ENCODE peak calls at places on chromosome 3, in five cellular contexts. One of them, this sample, is unnamed.

GRCh38 chr3:122410111-122410510 is 5.8 kb downstream of the WDR5B start:
- DNase-seq in Peyer's patch: no peak
- DNase-seq in GM12892: no peak
- DNase-seq in adrenal gland: no peak
- DNase-seq in ovary: no peak
- DNase-seq in this sample: no peak

GRCh38 chr3:21645121-21645897 is 105.7 kb downstream of the ZNF385D start:
- DNase-seq in GM12892: no peak
- DNase-seq in Peyer's patch: no peak
- DNase-seq in adrenal gland: peak; percentile 19
- DNase-seq in ovary: no peak
- DNase-seq in this sample: no peak

GRCh38 chr3:58305882-58306661 is at the start of the genes HTD2 and RPP14:
- DNase-seq in GM12892: peak; percentile 85
- DNase-seq in ovary: peak; percentile 99
- DNase-seq in adrenal gland: peak; percentile 99
- DNase-seq in Peyer's patch: peak; percentile 100
- DNase-seq in this sample: peak; percentile 86

GRCh38 chr3:64651791-64652241 is 36.0 kb downstream of the ADAMTS9 start:
- DNase-seq in GM12892: no peak
- DNase-seq in ovary: no peak
- DNase-seq in adrenal gland: no peak
- DNase-seq in Peyer's patch: no peak
- DNase-seq in this sample: no peak

GRCh38 chr3:168112894-168113293 is 17.2 kb upstream of the GOLIM4 start:
- DNase-seq in ovary: no peak
- DNase-seq in Peyer's patch: no peak
- DNase-seq in GM12892: no peak
- DNase-seq in adrenal gland: no peak
- DNase-seq in this sample: no peak

GRCh38 chr3:138389841-138390581 is 41.6 kb downstream of the MRAS start:
- DNase-seq in adrenal gland: peak; percentile 84
- DNase-seq in GM12892: no peak
- DNase-seq in Peyer's patch: no peak
- DNase-seq in ovary: peak; percentile 61
- DNase-seq in this sample: peak; percentile 86

GRCh38 chr3:50577348-50577747 is 8.0 kb downstream of the HEMK1 start:
- DNase-seq in GM12892: no peak
- DNase-seq in adrenal gland: no peak
- DNase-seq in ovary: no peak
- DNase-seq in Peyer's patch: no peak
- DNase-seq in this sample: no peak

GRCh38 chr3:101824691-101825090 is 24.6 kb upstream of the NFKBIZ start:
- DNase-seq in GM12892: no peak
- DNase-seq in Peyer's patch: no peak
- DNase-seq in adrenal gland: no peak
- DNase-seq in ovary: no peak
- DNase-seq in this sample: no peak

GRCh38 chr3:36312351-36312750 is 68.0 kb upstream of the STAC start:
- DNase-seq in GM12892: no peak
- DNase-seq in adrenal gland: no peak
- DNase-seq in Peyer's patch: no peak
- DNase-seq in ovary: no peak
- DNase-seq in this sample: no peak

GRCh38 chr3:72903004-72903403 is 15.2 kb downstream of the GXYLT2 start:
- DNase-seq in adrenal gland: no peak
- DNase-seq in GM12892: no peak
- DNase-seq in Peyer's patch: no peak
- DNase-seq in ovary: no peak
- DNase-seq in this sample: peak; percentile 69

GRCh38 chr3:107662109-107662477 is 139.3 kb downstream of the BBX start:
- DNase-seq in GM12892: no peak
- DNase-seq in ovary: peak; percentile 19
- DNase-seq in Peyer's patch: no peak
- DNase-seq in adrenal gland: peak; percentile 60
- DNase-seq in this sample: peak; percentile 5

GRCh38 chr3:150236683-150237082 is 171.4 kb upstream of the TSC22D2 start:
- DNase-seq in GM12892: no peak
- DNase-seq in Peyer's patch: no peak
- DNase-seq in ovary: no peak
- DNase-seq in adrenal gland: no peak
- DNase-seq in this sample: no peak

GRCh38 chr3:191141728-191142127 is 57.3 kb upstream of the OSTN start:
- DNase-seq in ovary: no peak
- DNase-seq in GM12892: no peak
- DNase-seq in adrenal gland: no peak
- DNase-seq in Peyer's patch: no peak
- DNase-seq in this sample: peak; percentile 40

GRCh38 chr3:13879946-13880810 is at the start of gene WNT7A:
- DNase-seq in Peyer's patch: no peak
- DNase-seq in adrenal gland: no peak
- DNase-seq in GM12892: peak; percentile 45
- DNase-seq in ovary: no peak
- DNase-seq in this sample: no peak

GRCh38 chr3:116037954-116038911 is 407.1 kb downstream of the LSAMP start:
- DNase-seq in ovary: no peak
- DNase-seq in GM12892: no peak
- DNase-seq in adrenal gland: no peak
- DNase-seq in Peyer's patch: no peak
- DNase-seq in this sample: no peak

GRCh38 chr3:180934638-180935037 is 22.2 kb downstream of the FXR1 start:
- DNase-seq in ovary: no peak
- DNase-seq in adrenal gland: no peak
- DNase-seq in GM12892: no peak
- DNase-seq in Peyer's patch: no peak
- DNase-seq in this sample: no peak

GRCh38 chr3:182567666-182568065 is 225.6 kb upstream of the ATP11B start:
- DNase-seq in GM12892: no peak
- DNase-seq in ovary: no peak
- DNase-seq in Peyer's patch: no peak
- DNase-seq in adrenal gland: no peak
- DNase-seq in this sample: no peak

GRCh38 chr3:121493431-121493830 is 52.4 kb downstream of the POLQ start:
- DNase-seq in adrenal gland: no peak
- DNase-seq in GM12892: no peak
- DNase-seq in Peyer's patch: no peak
- DNase-seq in ovary: no peak
- DNase-seq in this sample: no peak

GRCh38 chr3:169020371-169020770 is 643.1 kb downstream of the MECOM start:
- DNase-seq in adrenal gland: no peak
- DNase-seq in ovary: no peak
- DNase-seq in Peyer's patch: no peak
- DNase-seq in GM12892: no peak
- DNase-seq in this sample: no peak

GRCh38 chr3:125126323-125126722 is 70.5 kb upstream of the HEG1 start:
- DNase-seq in Peyer's patch: no peak
- DNase-seq in adrenal gland: no peak
- DNase-seq in GM12892: no peak
- DNase-seq in ovary: no peak
- DNase-seq in this sample: no peak

GRCh38 chr3:46090161-46090591 is 62.9 kb upstream of the XCR1 start:
- DNase-seq in Peyer's patch: no peak
- DNase-seq in adrenal gland: no peak
- DNase-seq in ovary: no peak
- DNase-seq in GM12892: no peak
- DNase-seq in this sample: no peak

GRCh38 chr3:12479919-12480425 is 4.3 kb upstream of the TSEN2 start:
- DNase-seq in adrenal gland: no peak
- DNase-seq in ovary: no peak
- DNase-seq in GM12892: peak; percentile 44
- DNase-seq in Peyer's patch: peak; percentile 85
- DNase-seq in this sample: peak; percentile 46

GRCh38 chr3:9955611-9956352 is 3.6 kb upstream of the PRRT3 start:
- DNase-seq in ovary: no peak
- DNase-seq in GM12892: no peak
- DNase-seq in Peyer's patch: no peak
- DNase-seq in adrenal gland: no peak
- DNase-seq in this sample: no peak

GRCh38 chr3:11717301-11717700 is 73.6 kb upstream of the VGLL4 start:
- DNase-seq in Peyer's patch: no peak
- DNase-seq in adrenal gland: no peak
- DNase-seq in ovary: no peak
- DNase-seq in GM12892: no peak
- DNase-seq in this sample: peak; percentile 24

GRCh38 chr3:55264933-55265332 is 222.2 kb downstream of the WNT5A start:
- DNase-seq in GM12892: no peak
- DNase-seq in ovary: no peak
- DNase-seq in Peyer's patch: no peak
- DNase-seq in adrenal gland: no peak
- DNase-seq in this sample: no peak

GRCh38 chr3:23806322-23807160 is 786 bp downstream of the UBE2E1 start:
- DNase-seq in Peyer's patch: peak; percentile 56
- DNase-seq in ovary: peak; percentile 39
- DNase-seq in adrenal gland: no peak
- DNase-seq in GM12892: no peak
- DNase-seq in this sample: peak; percentile 33

GRCh38 chr3:54257114-54257513 is 134.8 kb downstream of the CACNA2D3 start:
- DNase-seq in GM12892: no peak
- DNase-seq in ovary: no peak
- DNase-seq in adrenal gland: no peak
- DNase-seq in Peyer's patch: no peak
- DNase-seq in this sample: no peak

GRCh38 chr3:171353423-171353822 is 106.8 kb downstream of the TNIK start:
- DNase-seq in Peyer's patch: no peak
- DNase-seq in adrenal gland: no peak
- DNase-seq in ovary: no peak
- DNase-seq in GM12892: no peak
- DNase-seq in this sample: no peak

GRCh38 chr3:171459130-171459941 is 869 bp downstream of the TNIK start:
- DNase-seq in GM12892: no peak
- DNase-seq in adrenal gland: no peak
- DNase-seq in ovary: peak; percentile 12
- DNase-seq in Peyer's patch: peak; percentile 73
- DNase-seq in this sample: peak; percentile 19

DNA sequence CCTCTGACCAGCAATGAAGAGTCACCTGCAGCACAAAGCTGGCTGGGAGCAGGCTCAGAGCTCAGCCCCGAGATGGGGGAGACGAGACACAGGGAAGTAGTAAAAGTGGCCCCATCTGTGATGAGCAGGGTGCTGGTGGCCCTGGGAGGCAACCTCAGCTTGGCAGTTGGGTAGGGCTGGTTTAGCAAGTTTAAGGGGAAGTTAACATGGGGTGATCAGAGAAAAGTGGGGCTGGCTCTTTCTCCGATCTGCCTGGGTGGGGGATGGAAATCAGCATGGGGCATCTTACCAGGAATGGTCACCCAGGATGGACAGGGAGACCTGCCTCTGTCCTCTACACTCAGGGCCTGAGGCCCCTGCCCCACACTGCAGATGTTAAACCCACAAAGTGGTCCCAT is 29.9 kb upstream of the SFMBT1 start:
- DNase-seq in ovary: no peak
- DNase-seq in Peyer's patch: no peak
- DNase-seq in GM12892: no peak
- DNase-seq in adrenal gland: no peak
- DNase-seq in this sample: no peak
- TF ChIP-seq POLR2A in ovary: no peak
- TF ChIP-seq POLR2A in Peyer's patch: no peak
- TF ChIP-seq POLR2A in GM12892: no peak
- TF ChIP-seq POLR2A in adrenal gland: no peak
- TF ChIP-seq POLR2A in this sample: no peak

GRCh38 chr3:37992271-37993066 is 1.9 kb downstream of the VILL start:
- DNase-seq in adrenal gland: peak; percentile 16
- DNase-seq in Peyer's patch: peak; percentile 84
- DNase-seq in GM12892: no peak
- DNase-seq in ovary: no peak
- DNase-seq in this sample: no peak

GRCh38 chr3:37995652-37996641 is 5.4 kb downstream of the VILL start:
- DNase-seq in ovary: no peak
- DNase-seq in Peyer's patch: peak; percentile 48
- DNase-seq in GM12892: no peak
- DNase-seq in adrenal gland: no peak
- DNase-seq in this sample: no peak

GRCh38 chr3:37994639-37994972 is 4.0 kb downstream of the VILL start:
- DNase-seq in Peyer's patch: no peak
- DNase-seq in GM12892: no peak
- DNase-seq in adrenal gland: no peak
- DNase-seq in ovary: no peak
- DNase-seq in this sample: no peak

GRCh38 chr3:37993067-37993809 is 2.7 kb downstream of the VILL start:
- DNase-seq in adrenal gland: no peak
- DNase-seq in ovary: no peak
- DNase-seq in GM12892: no peak
- DNase-seq in Peyer's patch: peak; percentile 61
- DNase-seq in this sample: no peak

GRCh38 chr3:37993811-37994638 is 3.4 kb downstream of the VILL start:
- DNase-seq in ovary: peak; percentile 86
- DNase-seq in GM12892: peak; percentile 62
- DNase-seq in adrenal gland: peak; percentile 79
- DNase-seq in Peyer's patch: peak; percentile 85
- DNase-seq in this sample: no peak
- TF ChIP-seq POLR2A in ovary: peak; percentile 32
- TF ChIP-seq POLR2A in GM12892: peak; percentile 94
- TF ChIP-seq POLR2A in adrenal gland: peak; percentile 58
- TF ChIP-seq POLR2A in Peyer's patch: peak; percentile 87
- TF ChIP-seq POLR2A in this sample: peak; percentile 30

DNA sequence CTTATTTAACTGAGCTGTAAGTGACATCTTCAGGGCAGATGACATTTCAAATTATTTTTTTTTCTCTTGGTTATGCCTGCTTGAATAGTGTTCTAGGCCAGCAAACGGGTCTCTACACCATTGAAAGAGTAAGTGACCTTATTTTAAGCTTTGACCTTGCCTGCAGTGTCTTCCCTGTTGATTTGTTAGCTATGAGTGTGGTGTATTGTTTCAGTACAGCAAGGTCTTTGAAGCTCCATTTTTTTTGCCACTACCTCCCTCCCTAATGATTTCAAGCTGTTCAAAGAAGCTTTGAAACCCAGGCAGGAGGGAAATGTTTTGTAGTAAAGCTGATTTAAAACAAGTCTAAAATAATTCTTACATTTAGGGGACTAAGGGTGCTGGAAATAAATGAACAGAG is 1249.9 kb downstream of the ROBO1 start:
- DNase-seq in ovary: no peak
- DNase-seq in GM12892: no peak
- DNase-seq in adrenal gland: no peak
- DNase-seq in Peyer's patch: no peak
- DNase-seq in this sample: no peak
- TF ChIP-seq POLR2A in ovary: no peak
- TF ChIP-seq POLR2A in GM12892: no peak
- TF ChIP-seq POLR2A in adrenal gland: no peak
- TF ChIP-seq POLR2A in Peyer's patch: no peak
- TF ChIP-seq POLR2A in this sample: no peak

GRCh38 chr3:40524222-40524570 is 564 bp upstream of the ZNF621 start:
- DNase-seq in ovary: no peak
- DNase-seq in GM12892: no peak
- DNase-seq in Peyer's patch: no peak
- DNase-seq in adrenal gland: no peak
- DNase-seq in this sample: no peak

GRCh38 chr3:40528426-40528825 is 3.7 kb downstream of the ZNF621 start:
- DNase-seq in ovary: no peak
- DNase-seq in Peyer's patch: no peak
- DNase-seq in GM12892: no peak
- DNase-seq in adrenal gland: no peak
- DNase-seq in this sample: no peak

GRCh38 chr3:40521254-40521653 is 3.5 kb upstream of the ZNF621 start:
- DNase-seq in GM12892: no peak
- DNase-seq in Peyer's patch: no peak
- DNase-seq in ovary: no peak
- DNase-seq in adrenal gland: no peak
- DNase-seq in this sample: no peak

GRCh38 chr3:40523781-40524180 is 979 bp upstream of the ZNF621 start:
- DNase-seq in GM12892: no peak
- DNase-seq in Peyer's patch: no peak
- DNase-seq in adrenal gland: no peak
- DNase-seq in ovary: no peak
- DNase-seq in this sample: no peak

GRCh38 chr3:40524571-40525285 is at the start of gene ZNF621:
- DNase-seq in GM12892: peak; percentile 87
- DNase-seq in adrenal gland: peak; percentile 89
- DNase-seq in Peyer's patch: peak; percentile 96
- DNase-seq in ovary: peak; percentile 88
- DNase-seq in this sample: peak; percentile 89
- TF ChIP-seq POLR2A in GM12892: peak; percentile 96
- TF ChIP-seq POLR2A in adrenal gland: peak; percentile 81
- TF ChIP-seq POLR2A in Peyer's patch: peak; percentile 89
- TF ChIP-seq POLR2A in ovary: peak; percentile 88
- TF ChIP-seq POLR2A in this sample: peak; percentile 91